ENCODE peak calls at places on chromosomes 11 and 22, in ten cellular contexts. Y is transverse colon, D is PC-9, K is psoas muscle, G is PC-3, X is uterus, U is cardiac muscle cell, O is body of pancreas, F is ovary, B is lung. H is an unnamed sample. For H3K4me1, the result is how much of the 10 kb centered on the place peaks cover.

GRCh38 chr11:122189259-122189658 is 73.2 kb upstream of the BLID start:
- DNase-seq in Y (no peak), D (peak), K (no peak), G (peak), X (no peak), U (peak), O (no peak), F (no peak), B (no peak), H (no peak)

GRCh38 chr22:23386822-23387580 is 193.1 kb downstream of the IGLL1 start:
- DNase-seq in Y (no peak), D (no peak), K (no peak), G (no peak), X (no peak), U (no peak), O (no peak), F (peak), B (no peak), H (no peak)

GRCh38 chr22:42716649-42717127 is 4.0 kb downstream of the A4GALT start:
- DNase-seq in Y (peak), D (no peak), K (no peak), G (no peak), X (no peak), U (no peak), O (no peak), F (no peak), B (no peak), H (no peak)

GRCh38 chr22:20567993-20568417 is 60.6 kb downstream of the MED15 start:
- DNase-seq in Y (no peak), D (no peak), K (peak), G (peak), X (no peak), U (peak), O (peak), F (no peak), B (no peak), H (peak)

GRCh38 chr11:63764201-63764711 is 4.3 kb downstream of the ZFTA start:
- DNase-seq in Y (peak), D (no peak), K (peak), G (no peak), X (no peak), U (no peak), O (peak), F (peak), B (no peak), H (no peak)

GRCh38 chr11:601573-602245 is 14.0 kb downstream of the IRF7 start:
- DNase-seq in Y (no peak), D (no peak), K (no peak), G (no peak), X (no peak), U (no peak), O (no peak), F (no peak), B (no peak), H (no peak)

GRCh38 chr11:12705874-12706273 is 31.7 kb downstream of the TEAD1 start:
- DNase-seq in Y (no peak), D (no peak), K (no peak), G (no peak), X (no peak), U (peak), O (no peak), F (no peak), B (no peak), H (no peak)

GRCh38 chr11:125376117-125376516 is 119.9 kb downstream of the FEZ1 start:
- DNase-seq in Y (no peak), D (no peak), K (peak), G (no peak), X (peak), U (peak), O (peak), F (peak), B (no peak), H (peak)

GRCh38 chr11:114129699-114130659 is 70.5 kb downstream of the ZBTB16 start:
- DNase-seq in Y (no peak), D (no peak), K (no peak), G (no peak), X (no peak), U (no peak), O (no peak), F (no peak), B (no peak), H (no peak)

GRCh38 chr22:19111584-19111983 is 10.6 kb downstream of the DGCR2 start:
- DNase-seq in Y (no peak), D (no peak), K (no peak), G (no peak), X (no peak), U (no peak), O (no peak), F (no peak), B (no peak), H (no peak)

GRCh38 chr22:19111140-19111539 is 11.1 kb downstream of the DGCR2 start:
- DNase-seq in Y (no peak), D (no peak), K (no peak), G (no peak), X (no peak), U (no peak), O (no peak), F (no peak), B (no peak), H (no peak)

GRCh38 chr22:19108807-19109197 is 13.4 kb downstream of the DGCR2 start:
- DNase-seq in Y (no peak), D (no peak), K (no peak), G (no peak), X (no peak), U (no peak), O (no peak), F (no peak), B (no peak), H (no peak)

GRCh38 chr22:19109198-19110063 is 12.8 kb downstream of the DGCR2 start:
- DNase-seq in Y (peak), D (no peak), K (no peak), G (no peak), X (no peak), U (peak), O (peak), F (no peak), B (peak), H (no peak)

DNA sequence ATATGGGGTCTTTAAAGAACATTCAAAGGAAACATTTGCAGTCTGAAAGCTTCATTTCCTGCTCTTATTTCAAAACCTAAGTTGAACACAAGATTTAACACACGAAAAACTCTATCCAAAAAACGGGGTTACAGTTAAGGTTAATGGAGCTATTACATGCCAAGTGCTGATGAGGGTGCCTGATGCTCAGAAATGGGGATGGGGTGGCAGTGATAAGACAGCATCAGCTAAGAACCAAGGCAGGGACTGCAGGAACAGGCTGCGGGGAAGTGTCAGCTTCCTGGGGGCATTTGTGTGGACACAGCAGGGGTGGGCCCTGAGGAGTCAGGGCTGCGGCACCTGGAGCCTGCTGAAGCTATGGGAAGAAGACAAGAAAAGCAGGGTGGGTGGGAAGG is 12.2 kb downstream of the DGCR2 start:
- DNase-seq in Y (no peak), D (no peak), K (no peak), G (no peak), X (no peak), U (no peak), O (no peak), F (no peak), B (no peak), H (no peak)
- H3K4me1 ChIP-seq in Y (under half), D (under half), K (half or more), G (under half), X (under half), U (under half), O (half or more), F (under half), B (under half), H (under half)

GRCh38 chr11:102172127-102172848 is 62.0 kb downstream of the YAP1 start:
- DNase-seq in Y (no peak), D (no peak), K (no peak), G (peak), X (no peak), U (peak), O (peak), F (no peak), B (no peak), H (no peak)
- H3K4me3 ChIP-seq in Y (no peak), D (no peak), K (no peak), G (no peak), X (no peak), U (no peak), O (no peak), F (no peak), B (no peak), H (no peak)

GRCh38 chr22:29726512-29727247 is 6.9 kb downstream of the CABP7 start:
- DNase-seq in Y (no peak), D (no peak), K (no peak), G (no peak), X (no peak), U (no peak), O (no peak), F (no peak), B (no peak), H (no peak)

GRCh38 chr22:29729161-29729560 is 9.4 kb downstream of the CABP7 start:
- DNase-seq in Y (no peak), D (no peak), K (no peak), G (no peak), X (no peak), U (no peak), O (no peak), F (no peak), B (no peak), H (no peak)

GRCh38 chr22:29726104-29726503 is 6.3 kb downstream of the CABP7 start:
- DNase-seq in Y (no peak), D (no peak), K (no peak), G (no peak), X (no peak), U (no peak), O (no peak), F (no peak), B (no peak), H (no peak)

GRCh38 chr22:29724843-29725242 is 5.0 kb downstream of the CABP7 start:
- DNase-seq in Y (no peak), D (no peak), K (no peak), G (no peak), X (no peak), U (no peak), O (no peak), F (no peak), B (no peak), H (no peak)

GRCh38 chr22:29727248-29727551 is 7.4 kb downstream of the CABP7 start:
- DNase-seq in Y (peak), D (no peak), K (peak), G (no peak), X (peak), U (peak), O (no peak), F (peak), B (no peak), H (peak)
- TF ChIP-seq CTCF in Y (no peak), D (no peak), K (peak), G (peak), X (peak), U (peak), O (peak), F (no peak), B (no peak), H (peak)

GRCh38 chr22:37998543-37998942 is 14.2 kb upstream of the SOX10 start:
- DNase-seq in Y (no peak), D (no peak), K (no peak), G (no peak), X (no peak), U (no peak), O (no peak), F (no peak), B (no peak), H (no peak)
- H3K4me1 ChIP-seq in Y (under half), D (under half), K (under half), G (under half), X (under half), U (under half), O (under half), F (under half), B (under half), H (under half)

DNA sequence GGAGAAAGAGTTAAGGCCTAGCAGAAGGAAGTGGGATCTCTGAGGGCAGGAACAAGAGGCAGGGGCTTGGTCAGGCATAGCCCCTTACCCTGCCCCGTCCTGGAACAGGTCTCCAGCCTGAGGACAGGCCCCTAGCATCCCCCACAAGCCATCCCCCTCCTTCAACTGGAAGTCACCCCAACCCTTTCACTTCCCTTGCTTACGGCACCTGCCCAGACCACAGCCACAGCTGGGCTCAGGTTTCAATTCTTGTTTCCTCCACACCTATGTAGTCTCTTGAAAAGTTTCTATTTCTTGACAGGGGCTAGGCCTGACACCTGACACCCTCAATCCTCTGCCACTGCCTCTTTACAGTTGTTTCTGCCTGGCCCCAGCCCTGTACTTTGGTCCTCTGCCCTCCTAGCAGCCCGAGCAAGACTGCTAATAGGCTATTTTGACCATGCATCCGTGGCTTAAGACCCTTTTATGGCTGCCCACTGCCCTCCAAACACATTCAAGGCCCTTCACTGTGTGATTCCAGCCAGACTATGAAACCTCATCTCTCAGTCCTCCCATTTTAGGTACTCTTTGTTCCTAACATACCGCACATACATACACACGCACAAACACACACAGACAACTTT is 10.9 kb upstream of the FCHSD2 start:
- DNase-seq in Y (peak), D (peak), K (no peak), G (peak), X (no peak), U (no peak), O (no peak), F (no peak), B (no peak), H (peak)
- H3K4me3 ChIP-seq in Y (no peak), D (no peak), K (no peak), G (no peak), X (no peak), U (no peak), O (no peak), F (no peak), B (no peak), H (no peak)